ENCODE peak calls at places on chromosomes 16 and 17, in six cellular contexts. X is Karpas-422; S is skeletal muscle cell; C is effector CD4-positive, alpha-beta T cell; K is mammary epithelial cell; A is upper lobe of right lung. F is an unnamed sample.
A peak's percentile ranks its signal among the peaks of the same experiment; 100 is the strongest.

GRCh38 chr16:1152123-1152638 is 725 bp upstream of the CACNA1H start:
- DNase-seq in X (no peak), S (no peak), C (peak; percentile 42), K (no peak), A (no peak), F (no peak)

GRCh38 chr16:1287982-1288670 is 21.3 kb upstream of the UBE2I start:
- DNase-seq in X (no peak), S (no peak), C (no peak), K (no peak), A (no peak), F (no peak)

GRCh38 chr16:4677390-4677789 is 16.0 kb upstream of the NUDT16L1 start:
- DNase-seq in X (no peak), S (no peak), C (no peak), K (no peak), A (peak; percentile 83), F (no peak)

GRCh38 chr17:292531-293382 is 59.9 kb downstream of the RPH3AL start:
- DNase-seq in X (no peak), S (no peak), C (no peak), K (no peak), A (peak; percentile 55), F (no peak)

GRCh38 chr17:20059728-20060188 is 50.6 kb downstream of the SPECC1 start:
- DNase-seq in X (no peak), S (no peak), C (no peak), K (peak; percentile 48), A (no peak), F (no peak)

GRCh38 chr17:42675348-42675983 is 1.3 kb downstream of the PLEKHH3 start:
- DNase-seq in X (no peak), S (no peak), C (no peak), K (no peak), A (peak; percentile 71), F (no peak)

GRCh38 chr16:56679078-56679730 is 3.1 kb upstream of the MT1X start:
- DNase-seq in X (no peak), S (no peak), C (no peak), K (no peak), A (no peak), F (no peak)

GRCh38 chr17:50443492-50444051 is 17.6 kb downstream of the ACSF2 start:
- DNase-seq in X (no peak), S (no peak), C (no peak), K (no peak), A (no peak), F (no peak)

GRCh38 chr17:63095459-63095858 is 129.4 kb downstream of the TANC2 start:
- DNase-seq in X (no peak), S (no peak), C (no peak), K (peak; percentile 75), A (no peak), F (no peak)

GRCh38 chr17:1967092-1967662 is 58.0 kb downstream of the RTN4RL1 start:
- DNase-seq in X (no peak), S (no peak), C (no peak), K (no peak), A (no peak), F (no peak)

GRCh38 chr17:35684046-35684802 is 47.2 kb upstream of the RASL10B start:
- DNase-seq in X (no peak), S (peak; percentile 28), C (no peak), K (peak; percentile 20), A (no peak), F (no peak)

GRCh38 chr16:28191364-28191985 is 20.3 kb downstream of the XPO6 start:
- DNase-seq in X (no peak), S (no peak), C (no peak), K (peak; percentile 93), A (no peak), F (no peak)

GRCh38 chr17:64118452-64118979 is 11.4 kb downstream of the ERN1 start:
- DNase-seq in X (no peak), S (no peak), C (no peak), K (no peak), A (peak; percentile 73), F (no peak)

GRCh38 chr17:41913798-41914197 is 5.0 kb downstream of the ACLY start:
- DNase-seq in X (no peak), S (no peak), C (no peak), K (no peak), A (no peak), F (no peak)